ENCODE peak calls at places on chromosomes 16 and 17, in seven cellular contexts. T is stomach, O is sigmoid colon, N is suprapubic skin, U is uterus, F is tibial nerve, Q is vagina. Y is an unnamed sample.

GRCh38 chr16:85616608-85617311 is 3.6 kb downstream of the GSE1 start:
- DNase-seq in N (no peak), T (peak; percentile 68), Q (no peak), U (no peak), O (no peak), F (no peak), Y (no peak)

GRCh38 chr17:43701318-43701743 is 39.6 kb upstream of the MEOX1 start:
- DNase-seq in Q (no peak), T (no peak), U (no peak), F (no peak), N (no peak), O (no peak), Y (peak; percentile 19)

GRCh38 chr16:30122621-30123160 is 329 bp downstream of the MAPK3 start:
- DNase-seq in N (peak; percentile 73), U (no peak), Q (no peak), T (no peak), O (no peak), F (no peak), Y (no peak)

GRCh38 chr17:38898812-38899348 is 26.5 kb upstream of the LASP1NB start:
- DNase-seq in U (no peak), T (peak; percentile 50), N (no peak), F (no peak), Q (no peak), O (no peak), Y (no peak)

GRCh38 chr17:73093286-73093685 is 798 bp upstream of the SLC39A11 start:
- DNase-seq in N (no peak), T (no peak), F (no peak), O (no peak), Q (peak; percentile 47), U (no peak), Y (no peak)

GRCh38 chr17:48549909-48550308 is 5.0 kb upstream of the HOXB2 start:
- DNase-seq in U (no peak), Q (no peak), F (no peak), O (peak; percentile 56), N (no peak), T (no peak), Y (no peak)

GRCh38 chr16:11147033-11147848 is 108.8 kb downstream of the SOCS1 start:
- DNase-seq in T (no peak), O (no peak), U (no peak), F (no peak), Q (no peak), N (no peak), Y (no peak)

GRCh38 chr16:962901-963814 is 7.6 kb downstream of the LMF1 start:
- DNase-seq in Q (no peak), N (no peak), U (no peak), T (no peak), F (no peak), O (no peak), Y (no peak)

GRCh38 chr17:40518401-40519088 is 17.1 kb upstream of the TNS4 start:
- DNase-seq in T (no peak), U (peak; percentile 8), F (no peak), O (no peak), Q (no peak), N (peak; percentile 63), Y (peak; percentile 48)

GRCh38 chr17:71681427-71682173 is 439.2 kb upstream of the SOX9 start:
- DNase-seq in O (no peak), N (no peak), Q (no peak), F (no peak), T (no peak), U (no peak), Y (no peak)

GRCh38 chr16:4081577-4082021 is 34.6 kb downstream of the ADCY9 start:
- DNase-seq in T (no peak), U (peak; percentile 34), N (no peak), O (no peak), Q (no peak), F (no peak), Y (no peak)

GRCh38 chr17:31443386-31443785 is 51.9 kb downstream of the RAB11FIP4 start:
- DNase-seq in U (no peak), Q (no peak), F (no peak), O (no peak), T (no peak), N (no peak), Y (no peak)

GRCh38 chr17:55413825-55414489 is 7.7 kb downstream of the MMD start:
- DNase-seq in F (no peak), T (no peak), Q (no peak), N (no peak), O (no peak), U (no peak), Y (no peak)

GRCh38 chr16:5065813-5066212 is at the start of gene C16orf89:
- DNase-seq in T (peak; percentile 48), O (peak; percentile 65), N (no peak), U (no peak), F (no peak), Q (no peak), Y (no peak)

GRCh38 chr16:2985893-2986355 is 5.7 kb upstream of the PKMYT1 start:
- DNase-seq in Q (no peak), N (no peak), F (no peak), T (peak; percentile 68), U (no peak), O (no peak), Y (no peak)

GRCh38 chr16:86963600-86964575 is 353.3 kb downstream of the C16orf95 start:
- DNase-seq in Q (no peak), N (no peak), T (no peak), O (no peak), F (no peak), U (no peak), Y (no peak)

GRCh38 chr17:43468746-43469544 is 14.8 kb upstream of the DHX8 start:
- DNase-seq in O (no peak), T (no peak), F (no peak), U (no peak), Q (no peak), N (no peak), Y (no peak)

GRCh38 chr17:72182256-72182890 is 61.6 kb downstream of the SOX9 start:
- DNase-seq in Q (no peak), T (peak; percentile 66), F (no peak), U (no peak), O (no peak), N (no peak), Y (peak; percentile 71)

GRCh38 chr16:13897806-13898205 is 22.1 kb upstream of the ERCC4 start:
- DNase-seq in Q (no peak), T (no peak), F (no peak), O (no peak), N (no peak), U (no peak), Y (no peak)

GRCh38 chr16:13898233-13898632 is 21.7 kb upstream of the ERCC4 start:
- DNase-seq in O (no peak), Q (no peak), N (no peak), F (no peak), U (no peak), T (no peak), Y (no peak)

GRCh38 chr16:13904179-13904691 is 15.7 kb upstream of the ERCC4 start:
- DNase-seq in U (no peak), Q (no peak), T (no peak), O (no peak), F (no peak), N (no peak), Y (no peak)

GRCh38 chr16:13902677-13903076 is 17.3 kb upstream of the ERCC4 start:
- DNase-seq in F (no peak), T (no peak), O (no peak), Q (no peak), N (no peak), U (no peak), Y (no peak)

GRCh38 chr16:13902052-13902451 is 17.9 kb upstream of the ERCC4 start:
- DNase-seq in Q (no peak), T (no peak), F (no peak), O (no peak), N (no peak), U (no peak), Y (no peak)
- TF ChIP-seq POLR2A in Q (no peak), T (no peak), F (no peak), O (no peak), N (no peak), U (no peak), Y (no peak)

GRCh38 chr17:6164996-6165395 is 94.8 kb downstream of the WSCD1 start:
- DNase-seq in N (no peak), O (no peak), F (no peak), U (no peak), Q (no peak), T (no peak), Y (no peak)

GRCh38 chr17:6162892-6163291 is 92.7 kb downstream of the WSCD1 start:
- DNase-seq in Q (no peak), N (no peak), O (no peak), U (no peak), F (no peak), T (no peak), Y (no peak)

GRCh38 chr17:6165806-6166205 is 95.6 kb downstream of the WSCD1 start:
- DNase-seq in N (no peak), T (no peak), Q (no peak), O (no peak), U (no peak), F (no peak), Y (no peak)

GRCh38 chr17:6162216-6162615 is 92.0 kb downstream of the WSCD1 start:
- DNase-seq in F (no peak), N (no peak), O (no peak), Q (no peak), T (no peak), U (no peak), Y (no peak)

DNA sequence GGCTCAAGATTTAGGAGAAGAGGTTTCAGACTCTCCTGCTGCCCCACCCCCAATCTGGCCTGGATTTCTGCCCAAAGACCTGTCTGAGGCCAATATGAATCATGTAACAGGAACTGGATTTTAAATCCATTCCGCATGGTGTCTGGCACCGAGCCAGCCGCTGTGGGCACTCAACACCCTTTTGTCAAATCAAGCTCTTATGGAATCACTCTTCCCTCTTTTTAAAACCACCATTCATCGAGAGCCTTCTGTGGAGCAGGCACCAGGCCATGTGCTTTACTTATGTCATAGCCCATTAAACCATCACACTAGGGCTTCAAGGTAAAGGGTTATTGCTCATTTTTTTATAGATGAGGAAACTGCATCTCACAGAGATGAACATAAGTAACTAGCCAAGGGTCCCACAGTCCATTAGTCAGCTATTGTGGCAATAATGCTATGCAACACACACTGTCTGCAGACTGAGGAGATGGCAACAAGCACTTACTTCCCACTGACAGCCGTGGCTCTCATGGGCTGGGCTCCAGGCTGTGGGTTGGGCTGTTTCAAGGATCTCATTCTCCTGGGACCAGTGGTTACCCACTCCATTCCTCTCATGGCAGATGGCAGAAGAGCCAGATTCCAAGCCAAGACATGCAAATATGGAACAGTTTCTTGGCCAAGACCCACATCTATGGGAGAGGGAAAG is 93.6 kb downstream of the WSCD1 start:
- DNase-seq in Q (no peak), N (no peak), F (no peak), O (no peak), T (no peak), U (no peak), Y (no peak)
- H3K27me3 ChIP-seq in Q (no peaks in the 10 kb centered on the region), N (peaks cover 26% of the 10 kb centered on the region), F (no peaks in the 10 kb centered on the region), O (no peaks in the 10 kb centered on the region), T (no peaks in the 10 kb centered on the region), U (no peaks in the 10 kb centered on the region), Y (peaks cover 12% of the 10 kb centered on the region)

DNA sequence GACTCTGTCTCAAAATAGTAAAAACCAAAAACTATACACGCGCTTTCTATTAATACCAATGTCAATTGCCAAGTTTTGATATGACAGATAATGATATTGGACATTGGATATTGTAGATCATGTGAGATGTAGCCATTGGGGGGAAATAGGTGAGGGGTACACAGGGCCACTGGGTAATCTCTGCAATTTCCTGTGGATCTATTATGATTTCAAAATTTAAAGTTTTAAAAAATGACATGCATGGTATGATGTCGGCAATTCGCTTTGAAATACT is 266.0 kb downstream of the PARN start:
- DNase-seq in U (no peak), F (no peak), Q (no peak), T (no peak), N (no peak), O (no peak), Y (no peak)
- TF ChIP-seq POLR2A in U (no peak), F (no peak), Q (no peak), T (no peak), N (no peak), O (no peak), Y (no peak)

GRCh38 chr17:29162909-29163341 is 17.3 kb downstream of the MYO18A start:
- DNase-seq in U (peak; percentile 32), Q (no peak), O (no peak), F (no peak), T (no peak), N (no peak), Y (no peak)
- H3K27me3 ChIP-seq in U (no peaks in the 10 kb centered on the region), Q (no peaks in the 10 kb centered on the region), O (no peaks in the 10 kb centered on the region), F (no peaks in the 10 kb centered on the region), T (no peaks in the 10 kb centered on the region), N (no peaks in the 10 kb centered on the region), Y (no peaks in the 10 kb centered on the region)

Y was measured in breast epithelium.